ENCODE peak calls at places on chromosome 1, in seven cellular contexts. U, X, C, Z, M, L and G are unnamed samples. For H3K4me1 and H3K27me3, the result is how much of the 10 kb centered on the place peaks cover.

GRCh38 chr1:68570859-68571258 is 74.0 kb upstream of the DEPDC1 start:
- DNase-seq in U (no peak), X (no peak), C (no peak), Z (no peak), M (no peak), L (no peak), G (no peak)

GRCh38 chr1:18716785-18717678 is 86.4 kb downstream of the PAX7 start:
- DNase-seq in U (no peak), X (peak), C (no peak), Z (no peak), M (no peak), L (no peak), G (no peak)

GRCh38 chr1:175373786-175374623 is 181.4 kb upstream of the KIAA0040 start:
- DNase-seq in U (no peak), X (peak), C (no peak), Z (no peak), M (no peak), L (peak), G (no peak)

GRCh38 chr1:60942896-60943633 is 139.3 kb upstream of the NFIA start:
- DNase-seq in U (no peak), X (no peak), C (no peak), Z (no peak), M (no peak), L (no peak), G (no peak)

GRCh38 chr1:89190017-89190416 is 8.7 kb downstream of the GBP4 start:
- DNase-seq in U (no peak), X (peak), C (no peak), Z (no peak), M (no peak), L (no peak), G (no peak)

GRCh38 chr1:209363112-209363511 is 220.4 kb upstream of the CAMK1G start:
- DNase-seq in U (no peak), X (no peak), C (no peak), Z (no peak), M (no peak), L (no peak), G (no peak)

GRCh38 chr1:57307382-57307781 is 116.5 kb downstream of the DAB1 start:
- DNase-seq in U (no peak), X (no peak), C (no peak), Z (no peak), M (peak), L (no peak), G (peak)

GRCh38 chr1:205287076-205287475 is 34.5 kb downstream of the NUAK2 start:
- DNase-seq in U (no peak), X (no peak), C (no peak), Z (no peak), M (no peak), L (no peak), G (no peak)

GRCh38 chr1:153485880-153486279 is 25.4 kb upstream of the S100A7 start:
- DNase-seq in U (no peak), X (no peak), C (no peak), Z (no peak), M (no peak), L (no peak), G (no peak)

GRCh38 chr1:12552111-12552888 is 65.7 kb downstream of the DHRS3 start:
- DNase-seq in U (no peak), X (peak), C (peak), Z (no peak), M (no peak), L (no peak), G (no peak)

GRCh38 chr1:78073441-78073840 is 27.7 kb downstream of the GIPC2 start:
- DNase-seq in U (no peak), X (no peak), C (no peak), Z (no peak), M (no peak), L (no peak), G (no peak)

GRCh38 chr1:115828101-115829022 is 12.6 kb downstream of the NHLH2 start:
- DNase-seq in U (no peak), X (peak), C (peak), Z (peak), M (no peak), L (peak), G (no peak)

GRCh38 chr1:39268112-39268581 is 63.7 kb downstream of the MACF1 start:
- DNase-seq in U (peak), X (no peak), C (no peak), Z (peak), M (no peak), L (peak), G (peak)

GRCh38 chr1:204261746-204262505 is 48.1 kb upstream of the GOLT1A start:
- DNase-seq in U (no peak), X (no peak), C (no peak), Z (peak), M (no peak), L (peak), G (no peak)

GRCh38 chr1:151714820-151715725 is 1.5 kb downstream of the CELF3 start:
- DNase-seq in U (no peak), X (no peak), C (no peak), Z (no peak), M (no peak), L (no peak), G (no peak)

GRCh38 chr1:240496941-240497340 is 115.0 kb downstream of the GREM2 start:
- DNase-seq in U (no peak), X (no peak), C (no peak), Z (no peak), M (no peak), L (no peak), G (no peak)

GRCh38 chr1:41783189-41783639 is 135.5 kb downstream of the HIVEP3 start:
- DNase-seq in U (peak), X (no peak), C (no peak), Z (peak), M (no peak), L (peak), G (no peak)

GRCh38 chr1:60458111-60458510 is 384.5 kb upstream of the C1orf87 start:
- DNase-seq in U (no peak), X (no peak), C (no peak), Z (no peak), M (no peak), L (no peak), G (no peak)

GRCh38 chr1:1630965-1631792 is 794 bp upstream of the MMP23B start:
- DNase-seq in U (no peak), X (peak), C (no peak), Z (no peak), M (no peak), L (peak), G (no peak)

GRCh38 chr1:204846546-204846945 is 24.1 kb upstream of the NFASC start:
- DNase-seq in U (no peak), X (no peak), C (no peak), Z (no peak), M (no peak), L (no peak), G (no peak)

GRCh38 chr1:24414884-24415333 is 693 bp upstream of the NIPAL3 start:
- DNase-seq in U (no peak), X (no peak), C (no peak), Z (no peak), M (no peak), L (peak), G (no peak)

GRCh38 chr1:208028526-208028925 is 117.6 kb upstream of the CD34 start:
- DNase-seq in U (no peak), X (no peak), C (no peak), Z (no peak), M (no peak), L (no peak), G (no peak)

GRCh38 chr1:37861151-37861550 is 1.8 kb upstream of the MTF1 start:
- DNase-seq in U (no peak), X (no peak), C (no peak), Z (no peak), M (no peak), L (no peak), G (no peak)

GRCh38 chr1:161176468-161177111 is 717 bp downstream of the B4GALT3 start:
- DNase-seq in U (no peak), X (no peak), C (no peak), Z (no peak), M (no peak), L (no peak), G (no peak)

GRCh38 chr1:40239626-40240025 is 8.1 kb upstream of the TMCO2 start:
- DNase-seq in U (no peak), X (no peak), C (no peak), Z (no peak), M (no peak), L (no peak), G (no peak)

GRCh38 chr1:46931151-46931550 is 10.1 kb downstream of the CYP4A11 start:
- DNase-seq in U (no peak), X (no peak), C (no peak), Z (no peak), M (no peak), L (no peak), G (no peak)

GRCh38 chr1:55262822-55263221 is 47.7 kb upstream of the USP24 start:
- DNase-seq in U (no peak), X (no peak), C (no peak), Z (peak), M (no peak), L (no peak), G (no peak)

GRCh38 chr1:118947790-118948189 is 40.4 kb downstream of the TBX15 start:
- DNase-seq in U (peak), X (no peak), C (no peak), Z (peak), M (no peak), L (peak), G (no peak)

GRCh38 chr1:155324717-155325595 is 4.3 kb downstream of the RUSC1 start:
- DNase-seq in U (peak), X (peak), C (peak), Z (peak), M (no peak), L (peak), G (no peak)

GRCh38 chr1:202565890-202566289 is 144.4 kb downstream of the SYT2 start:
- DNase-seq in U (no peak), X (no peak), C (no peak), Z (no peak), M (no peak), L (no peak), G (no peak)

GRCh38 chr1:241250465-241250864 is 106.5 kb downstream of the RGS7 start:
- DNase-seq in U (no peak), X (no peak), C (no peak), Z (no peak), M (no peak), L (no peak), G (no peak)

GRCh38 chr1:93324486-93325464 is 20.9 kb upstream of the DR1 start:
- DNase-seq in U (no peak), X (no peak), C (no peak), Z (peak), M (no peak), L (peak), G (no peak)

GRCh38 chr1:176949033-176949662 is 215.4 kb downstream of the ASTN1 start:
- DNase-seq in U (peak), X (peak), C (peak), Z (peak), M (no peak), L (peak), G (no peak)

GRCh38 chr1:27605796-27606707 is 2.1 kb upstream of the AHDC1 start:
- DNase-seq in U (peak), X (no peak), C (no peak), Z (peak), M (peak), L (peak), G (peak)

GRCh38 chr1:90402893-90403849 is 313.9 kb downstream of the BARHL2 start:
- DNase-seq in U (peak), X (no peak), C (peak), Z (peak), M (no peak), L (peak), G (no peak)

GRCh38 chr1:211811126-211811525 is 19.4 kb downstream of the LPGAT1 start:
- DNase-seq in U (no peak), X (no peak), C (no peak), Z (no peak), M (no peak), L (no peak), G (no peak)

GRCh38 chr1:84845357-84845756 is 47.6 kb downstream of the LPAR3 start:
- DNase-seq in U (no peak), X (no peak), C (no peak), Z (no peak), M (no peak), L (no peak), G (no peak)

GRCh38 chr1:157189986-157190982 is 52.1 kb upstream of the ETV3 start:
- DNase-seq in U (no peak), X (peak), C (no peak), Z (no peak), M (no peak), L (no peak), G (no peak)

DNA sequence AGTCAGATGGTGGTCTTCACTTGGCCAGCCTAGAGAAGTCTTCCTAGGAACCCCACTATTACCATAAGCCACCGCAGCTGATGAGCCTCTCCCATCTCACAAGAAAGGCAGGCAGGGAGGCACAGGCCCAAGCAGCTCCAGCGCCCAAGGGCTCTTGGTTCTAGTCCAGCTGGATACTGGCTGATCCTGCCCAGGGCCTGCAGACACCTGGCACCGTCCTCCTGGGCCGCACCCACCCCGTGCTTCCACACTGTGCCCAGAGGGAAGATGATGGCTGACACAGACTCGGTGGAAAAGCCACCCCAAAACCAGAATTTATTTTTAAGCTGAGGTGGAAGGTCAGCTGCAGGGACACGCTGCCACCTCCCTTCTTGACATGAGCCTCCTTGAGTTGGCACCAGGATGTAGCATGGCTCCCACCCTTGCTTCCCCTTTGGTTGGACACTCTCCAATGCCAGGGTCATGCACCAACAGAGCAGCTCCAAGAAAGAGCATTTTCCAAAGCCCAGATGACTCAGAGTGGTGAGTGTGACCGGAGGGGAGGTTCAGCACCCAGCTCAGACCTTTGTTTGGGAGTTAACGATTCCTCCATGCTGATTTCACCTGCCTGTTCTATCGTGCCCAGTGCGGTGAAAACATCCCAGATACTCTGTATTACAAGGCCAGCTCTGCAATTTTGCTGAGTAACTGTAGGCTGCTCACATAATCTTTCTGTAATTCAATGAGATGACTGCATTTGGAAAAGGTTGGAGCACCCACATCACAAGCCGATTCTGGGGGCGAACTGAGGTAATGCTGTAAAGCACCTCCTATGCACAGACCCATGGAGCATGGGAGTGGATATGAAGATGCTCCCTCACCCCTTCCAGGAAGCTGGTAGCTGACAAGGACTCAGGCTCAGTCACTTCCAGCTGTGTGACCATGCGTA is 63.1 kb upstream of the SLC2A1 start:
- DNase-seq in U (no peak), X (peak), C (peak), Z (no peak), M (no peak), L (no peak), G (no peak)
- H3K4me3 ChIP-seq in U (no peak), X (no peak), C (no peak), Z (no peak), M (no peak), L (no peak), G (no peak)

GRCh38 chr1:59149435-59149834 is 147.5 kb upstream of the FGGY start:
- DNase-seq in U (no peak), X (no peak), C (no peak), Z (no peak), M (no peak), L (no peak), G (no peak)

GRCh38 chr1:59150537-59151386 is 146.1 kb upstream of the FGGY start:
- DNase-seq in U (peak), X (no peak), C (peak), Z (peak), M (no peak), L (peak), G (no peak)

GRCh38 chr1:59154406-59154805 is 142.5 kb upstream of the FGGY start:
- DNase-seq in U (no peak), X (no peak), C (no peak), Z (no peak), M (no peak), L (no peak), G (no peak)

GRCh38 chr1:59151387-59151761 is 145.5 kb upstream of the FGGY start:
- DNase-seq in U (no peak), X (no peak), C (no peak), Z (no peak), M (no peak), L (no peak), G (no peak)

DNA sequence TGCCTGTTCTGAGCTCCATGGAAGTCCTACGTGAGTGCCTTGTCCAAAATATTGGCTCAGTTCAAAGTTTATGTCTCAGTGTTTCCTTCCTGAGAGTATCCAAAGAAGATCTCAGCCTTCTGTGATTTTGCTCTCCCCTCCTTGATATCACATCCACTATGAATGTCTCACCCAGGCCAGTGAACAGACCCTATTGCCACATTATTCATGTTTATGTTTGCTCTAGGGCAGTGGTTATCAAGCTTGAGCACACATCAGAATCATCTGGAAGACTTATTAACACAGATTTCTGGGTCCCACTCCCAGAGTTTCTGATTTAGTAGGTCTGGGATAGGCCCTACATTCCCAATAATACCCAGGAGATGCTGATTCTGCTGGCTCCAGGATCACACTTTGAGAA is 145.0 kb upstream of the FGGY start:
- DNase-seq in U (no peak), X (no peak), C (no peak), Z (peak), M (no peak), L (peak), G (no peak)
- H3K4me1 ChIP-seq in U (under half), X (under half), C (under half), Z (under half), M (under half), L (under half), G (under half)

GRCh38 chr1:2807678-2808385 is 6.3 kb upstream of the TTC34 start:
- DNase-seq in U (no peak), X (peak), C (no peak), Z (no peak), M (no peak), L (no peak), G (no peak)
- H3K27me3 ChIP-seq in U (under half), X (under half), C (under half), Z (under half), M (under half), L (under half), G (under half)

DNA sequence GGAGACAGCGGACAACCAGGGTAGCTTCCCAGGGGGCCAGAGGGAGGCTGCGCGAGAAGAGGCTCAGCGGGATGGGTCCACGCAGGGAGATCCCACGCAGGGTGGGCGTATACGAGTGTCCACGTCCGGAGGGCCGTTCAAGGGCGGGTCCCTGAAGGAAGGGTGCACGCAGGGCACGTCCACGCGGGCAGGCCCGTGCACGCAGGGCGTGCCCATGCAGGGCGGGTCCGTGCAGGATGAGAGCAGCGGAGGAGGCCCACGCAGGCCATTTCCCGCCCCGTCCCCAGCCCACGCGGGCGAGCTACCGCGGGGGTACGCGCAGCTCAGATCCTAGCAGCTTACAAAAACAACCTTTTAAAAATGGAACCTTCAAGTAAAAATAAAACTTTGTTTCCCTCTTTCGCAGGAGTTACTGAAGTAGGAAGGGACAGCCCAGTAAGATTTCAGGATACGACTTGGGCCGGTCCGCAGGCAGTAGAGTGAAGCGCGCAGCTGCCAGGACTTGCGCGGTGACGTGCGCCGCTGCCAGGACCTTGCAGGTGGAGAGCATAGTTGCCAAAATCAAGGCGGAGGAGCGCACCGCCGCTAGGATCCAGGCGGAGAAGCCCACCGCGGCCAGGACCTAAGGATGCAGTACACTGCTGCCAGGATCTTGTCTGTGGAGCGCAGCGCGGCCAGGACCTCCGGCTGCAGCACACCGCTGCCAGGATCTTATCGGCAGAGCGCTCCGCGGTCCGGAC is 416 bp upstream of the RNF187 start:
- DNase-seq in U (peak), X (peak), C (peak), Z (peak), M (peak), L (peak), G (peak)
- H3K4me3 ChIP-seq in U (peak), X (peak), C (peak), Z (peak), M (peak), L (peak), G (peak)

GRCh38 chr1:235325139-235325538 is 2.8 kb downstream of the ARID4B start:
- DNase-seq in U (no peak), X (no peak), C (no peak), Z (no peak), M (no peak), L (no peak), G (no peak)

GRCh38 chr1:235325854-235326253 is 2.1 kb downstream of the ARID4B start:
- DNase-seq in U (no peak), X (no peak), C (no peak), Z (no peak), M (no peak), L (no peak), G (no peak)

GRCh38 chr1:235328271-235329138 is at the start of gene GGPS1:
- DNase-seq in U (peak), X (peak), C (peak), Z (peak), M (peak), L (peak), G (peak)

GRCh38 chr1:235327559-235328270 is at the start of gene ARID4B:
- DNase-seq in U (no peak), X (peak), C (peak), Z (no peak), M (no peak), L (peak), G (no peak)

GRCh38 chr1:235326719-235327558 is 1.0 kb downstream of the ARID4B start:
- DNase-seq in U (peak), X (peak), C (no peak), Z (no peak), M (peak), L (peak), G (peak)
- H3K4me1 ChIP-seq in U (under half), X (under half), C (under half), Z (under half), M (half or more), L (under half), G (half or more)

GRCh38 chr1:219784660-219785391 is 143.5 kb downstream of the SLC30A10 start:
- DNase-seq in U (no peak), X (no peak), C (no peak), Z (peak), M (no peak), L (peak), G (no peak)
- H3K27me3 ChIP-seq in U (under half), X (under half), C (under half), Z (under half), M (under half), L (under half), G (under half)

GRCh38 chr1:186682721-186683120 is 2.5 kb upstream of the PTGS2 start:
- DNase-seq in U (no peak), X (no peak), C (no peak), Z (peak), M (no peak), L (no peak), G (no peak)
- H3K4me3 ChIP-seq in U (no peak), X (no peak), C (peak), Z (no peak), M (no peak), L (no peak), G (no peak)

GRCh38 chr1:234537236-234537635 is 58.3 kb upstream of the TARBP1 start:
- DNase-seq in U (no peak), X (no peak), C (no peak), Z (no peak), M (no peak), L (no peak), G (no peak)
- H3K4me1 ChIP-seq in U (half or more), X (half or more), C (under half), Z (under half), M (under half), L (under half), G (under half)

GRCh38 chr1:63074321-63074720 is 248.0 kb upstream of the FOXD3 start:
- DNase-seq in U (no peak), X (peak), C (no peak), Z (no peak), M (no peak), L (no peak), G (no peak)
- H3K27me3 ChIP-seq in U (under half), X (under half), C (half or more), Z (under half), M (under half), L (half or more), G (under half)